ENCODE peak calls at places on chromosome 17, in four cellular contexts. Z is astrocyte of the spinal cord, D is endothelial cell, E is HS-27A. X is an unnamed sample.

GRCh38 chr17:1362964-1363363 is 37.1 kb downstream of the YWHAE start:
- DNase-seq in E (no peak), Z (no peak), D (no peak), X (no peak)

GRCh38 chr17:76135810-76136188 is 5.2 kb downstream of the FOXJ1 start:
- DNase-seq in Z (no peak), D (no peak), E (no peak), X (no peak)

GRCh38 chr17:8189711-8190477 is at the start of gene BORCS6:
- DNase-seq in D (peak), Z (peak), E (peak), X (peak)

GRCh38 chr17:72514888-72515287 is 394.1 kb downstream of the SOX9 start:
- DNase-seq in Z (peak), E (no peak), D (no peak), X (no peak)

GRCh38 chr17:57723427-57724037 is 21.6 kb downstream of the CCDC182 start:
- DNase-seq in D (no peak), E (no peak), Z (no peak), X (no peak)

GRCh38 chr17:67717192-67717623 is 528 bp upstream of the NOL11 start:
- DNase-seq in Z (peak), E (no peak), D (no peak), X (no peak)

GRCh38 chr17:12546983-12547382 is 118.7 kb upstream of the MYOCD start:
- DNase-seq in E (no peak), D (no peak), Z (no peak), X (no peak)

GRCh38 chr17:7029659-7030058 is 6.2 kb upstream of the SLC16A13 start:
- DNase-seq in E (no peak), Z (no peak), D (peak), X (no peak)

GRCh38 chr17:50534222-50534978 is 1.9 kb downstream of the EPN3 start:
- DNase-seq in Z (no peak), D (no peak), E (no peak), X (no peak)

GRCh38 chr17:81869221-81870154 is 1.6 kb downstream of the ARHGDIA start:
- DNase-seq in D (peak), Z (no peak), E (no peak), X (no peak)

GRCh38 chr17:19249681-19250080 is 12.5 kb downstream of the EPN2 start:
- DNase-seq in Z (peak), D (no peak), E (no peak), X (no peak)

GRCh38 chr17:71600137-71600789 is 520.6 kb upstream of the SOX9 start:
- DNase-seq in Z (no peak), D (no peak), E (no peak), X (no peak)

GRCh38 chr17:66946251-66946650 is 18.3 kb upstream of the CACNG4 start:
- DNase-seq in E (no peak), Z (no peak), D (no peak), X (no peak)

GRCh38 chr17:81339502-81340296 is 44.6 kb upstream of the SLC38A10 start:
- DNase-seq in E (no peak), Z (no peak), D (no peak), X (no peak)

GRCh38 chr17:52106638-52107261 is 51.8 kb downstream of the CA10 start:
- DNase-seq in E (no peak), D (peak), Z (peak), X (peak)

GRCh38 chr17:79942591-79943353 is 92.9 kb downstream of the TBC1D16 start:
- DNase-seq in E (no peak), D (no peak), Z (no peak), X (no peak)

GRCh38 chr17:33435716-33436301 is 142.7 kb upstream of the ASIC2 start:
- DNase-seq in Z (peak), E (no peak), D (no peak), X (no peak)

GRCh38 chr17:59329558-59330313 is 1.7 kb upstream of the YPEL2 start:
- DNase-seq in Z (peak), E (peak), D (peak), X (no peak)

GRCh38 chr17:70483624-70484023 is 314.3 kb downstream of the KCNJ2 start:
- DNase-seq in E (no peak), Z (no peak), D (no peak), X (no peak)

GRCh38 chr17:44356241-44356640 is 7.4 kb downstream of the FAM171A2 start:
- DNase-seq in D (no peak), E (no peak), Z (no peak), X (no peak)

GRCh38 chr17:50501054-50501453 is 7.2 kb upstream of the MYCBPAP start:
- DNase-seq in D (no peak), Z (no peak), E (no peak), X (no peak)

GRCh38 chr17:80968602-80969029 is 23.0 kb upstream of the CHMP6 start:
- DNase-seq in E (no peak), Z (no peak), D (no peak), X (no peak)

GRCh38 chr17:40176409-40177110 is 710 bp upstream of the RAPGEFL1 start:
- DNase-seq in D (no peak), Z (no peak), E (no peak), X (no peak)

GRCh38 chr17:7835818-7836595 is 2.0 kb downstream of the KDM6B start:
- DNase-seq in D (peak), Z (peak), E (no peak), X (no peak)

GRCh38 chr17:46772013-46772878 is 46.2 kb downstream of the WNT3 start:
- DNase-seq in D (no peak), Z (no peak), E (no peak), X (no peak)

GRCh38 chr17:78718575-78719209 is 63.4 kb downstream of the CYTH1 start:
- DNase-seq in E (no peak), Z (no peak), D (no peak), X (no peak)

GRCh38 chr17:40218740-40219072 is 398 bp upstream of the WIPF2 start:
- DNase-seq in D (peak), E (no peak), Z (peak), X (no peak)

GRCh38 chr17:60077672-60078519 is 825 bp downstream of the HEATR6 start:
- DNase-seq in D (no peak), E (no peak), Z (peak), X (no peak)

GRCh38 chr17:82961366-82962162 is 117.8 kb upstream of the METRNL start:
- DNase-seq in D (no peak), E (no peak), Z (no peak), X (no peak)

GRCh38 chr17:38685485-38685884 is 10.7 kb upstream of the EPOP start:
- DNase-seq in Z (no peak), D (no peak), E (no peak), X (no peak)

GRCh38 chr17:41785876-41786226 is 660 bp downstream of the JUP start:
- DNase-seq in D (no peak), E (no peak), Z (no peak), X (no peak)